ENCODE peak calls at places on chromosomes 16 and 17, in four cellular contexts. W is IMR-90, L is HepG2, I is K562. Y is an unnamed sample.

GRCh38 chr17:14301761-14302401 is 1.0 kb downstream of the HS3ST3B1 start:
- DNase-seq in W (peak; percentile 48), I (no peak), L (no peak), Y (peak; percentile 29)

GRCh38 chr17:10729334-10730193 is at the start of gene TMEM220:
- DNase-seq in I (no peak), L (peak; percentile 26), W (peak; percentile 59), Y (peak; percentile 74)

GRCh38 chr16:83994087-83994486 is 26.0 kb downstream of the NECAB2 start:
- DNase-seq in W (peak; percentile 95), I (no peak), L (peak; percentile 75), Y (peak; percentile 71)

GRCh38 chr16:86449377-86450095 is 60.8 kb upstream of the FOXF1 start:
- DNase-seq in W (no peak), I (no peak), L (no peak), Y (no peak)

GRCh38 chr16:9092963-9093477 is 1.6 kb downstream of the HAPSTR1 start:
- DNase-seq in I (no peak), W (no peak), L (no peak), Y (peak; percentile 18)

GRCh38 chr16:66382171-66382965 is 15.9 kb downstream of the CDH5 start:
- DNase-seq in L (no peak), W (peak; percentile 92), I (no peak), Y (peak; percentile 47)

GRCh38 chr16:88730632-88731607 is 24.6 kb downstream of the CTU2 start:
- DNase-seq in W (peak; percentile 59), I (no peak), L (no peak), Y (no peak)

GRCh38 chr16:69166946-69167930 is 19.7 kb upstream of the SNTB2 start:
- DNase-seq in I (no peak), L (no peak), W (peak; percentile 65), Y (no peak)

GRCh38 chr17:69909389-69909788 is 165.6 kb upstream of the KCNJ16 start:
- DNase-seq in L (no peak), W (no peak), I (no peak), Y (no peak)

GRCh38 chr16:47753620-47754019 is 292.5 kb downstream of the PHKB start:
- DNase-seq in L (no peak), W (no peak), I (no peak), Y (no peak)

GRCh38 chr17:8109669-8110455 is 8.5 kb downstream of the ALOXE3 start:
- DNase-seq in I (peak; percentile 81), W (no peak), L (no peak), Y (peak; percentile 75)

GRCh38 chr16:89358030-89359005 is 132.0 kb downstream of the ANKRD11 start:
- DNase-seq in L (no peak), I (no peak), W (no peak), Y (no peak)

GRCh38 chr17:850086-850827 is 68.1 kb downstream of the MRM3 start:
- DNase-seq in W (no peak), L (no peak), I (no peak), Y (no peak)

GRCh38 chr17:851986-852385 is 69.8 kb downstream of the MRM3 start:
- DNase-seq in I (no peak), W (no peak), L (no peak), Y (no peak)

GRCh38 chr17:850828-851759 is 68.9 kb downstream of the MRM3 start:
- DNase-seq in I (no peak), L (no peak), W (peak; percentile 40), Y (no peak)

GRCh38 chr17:846901-847777 is 65.0 kb downstream of the MRM3 start:
- DNase-seq in L (no peak), I (no peak), W (peak; percentile 41), Y (no peak)

GRCh38 chr17:848402-848801 is 66.2 kb downstream of the MRM3 start:
- DNase-seq in L (no peak), I (no peak), W (no peak), Y (no peak)
- TF ChIP-seq MAZ in L (no peak), I (no peak), W (no peak), Y (no peak)

GRCh38 chr17:75694536-75694935 is 26.7 kb upstream of the ITGB4 start:
- DNase-seq in W (no peak), I (no peak), L (no peak), Y (no peak)

GRCh38 chr17:75695141-75695829 is 26.0 kb upstream of the ITGB4 start:
- DNase-seq in I (no peak), W (peak; percentile 48), L (no peak), Y (no peak)

GRCh38 chr17:75697651-75698291 is 23.5 kb upstream of the ITGB4 start:
- DNase-seq in L (peak; percentile 68), W (no peak), I (no peak), Y (no peak)

GRCh38 chr17:75693500-75694481 is 26.7 kb downstream of the SAP30BP start:
- DNase-seq in I (no peak), W (peak; percentile 56), L (no peak), Y (peak; percentile 85)

GRCh38 chr17:75695830-75696271 is 25.4 kb upstream of the ITGB4 start:
- DNase-seq in L (no peak), W (no peak), I (no peak), Y (no peak)
- TF ChIP-seq MAZ in L (no peak), W (no peak), I (no peak), Y (no peak)

GRCh38 chr16:535446-536405 is 8.2 kb downstream of the CAPN15 start:
- DNase-seq in W (peak; percentile 52), L (no peak), I (peak; percentile 67), Y (peak; percentile 80)
- TF ChIP-seq MAZ in W (no peak), L (no peak), I (no peak), Y (no peak)

GRCh38 chr17:40952675-40953074 is 14.1 kb downstream of the KRT39 start:
- DNase-seq in W (peak; percentile 93), I (no peak), L (no peak), Y (no peak)
- TF ChIP-seq MAZ in W (no peak), I (no peak), L (no peak), Y (no peak)

GRCh38 chr16:11977206-11978041 is 890 bp downstream of the SNX29 start:
- DNase-seq in I (peak; percentile 41), W (peak; percentile 82), L (no peak), Y (no peak)
- TF ChIP-seq MAZ in I (no peak), W (no peak), L (no peak), Y (no peak)